ENCODE peak calls at places on chromosomes 13 and 19, in eight cellular contexts. P is body of pancreas, T is adrenal gland, C is nephron progenitor cell, J is pancreas, N is foreskin fibroblast, E is lower lobe of right lung, K is transverse colon. O is an unnamed sample.
A peak's percentile ranks its signal among the peaks of the same experiment; 100 is the strongest.

GRCh38 chr19:5480427-5480836 is 25.2 kb downstream of the ZNRF4 start:
- DNase-seq in C (peak; percentile 53), E (no peak), J (no peak), P (peak; percentile 28), T (peak; percentile 58), N (no peak), K (peak; percentile 26), O (no peak)

GRCh38 chr19:16191216-16191908 is 6.2 kb downstream of the FAM32A start:
- DNase-seq in T (no peak), J (no peak), K (no peak), E (no peak), N (no peak), P (no peak), C (no peak), O (no peak)

GRCh38 chr13:63304497-63304896 is 1888.8 kb upstream of the PCDH20 start:
- DNase-seq in E (no peak), K (no peak), C (no peak), T (no peak), N (no peak), J (no peak), P (no peak), O (no peak)

GRCh38 chr19:8485561-8486371 is 16.7 kb downstream of the PRAM1 start:
- DNase-seq in P (no peak), T (no peak), J (no peak), C (no peak), K (no peak), N (no peak), E (no peak), O (no peak)

GRCh38 chr13:110305949-110306339 is 1.0 kb downstream of the COL4A1 start:
- DNase-seq in J (no peak), C (no peak), N (no peak), E (no peak), K (no peak), P (no peak), T (no peak), O (no peak)

GRCh38 chr19:55383279-55383788 is 758 bp downstream of the TMEM238 start:
- DNase-seq in T (peak; percentile 60), C (no peak), J (no peak), P (no peak), E (no peak), K (peak; percentile 30), N (no peak), O (no peak)

GRCh38 chr13:33963134-33963533 is 145.2 kb downstream of the RFC3 start:
- DNase-seq in T (peak; percentile 62), C (no peak), J (no peak), N (no peak), E (no peak), K (no peak), P (no peak), O (no peak)

GRCh38 chr13:61413572-61413971 is 2.1 kb downstream of the PCDH20 start:
- DNase-seq in J (no peak), N (no peak), K (no peak), C (peak; percentile 47), E (no peak), T (no peak), P (no peak), O (no peak)

GRCh38 chr13:39542361-39542760 is 60.6 kb downstream of the LHFPL6 start:
- DNase-seq in P (no peak), K (no peak), J (no peak), C (no peak), T (no peak), E (no peak), N (no peak), O (no peak)

GRCh38 chr19:5156231-5156986 is 184.2 kb downstream of the PTPRS start:
- DNase-seq in T (no peak), P (no peak), K (no peak), C (no peak), E (no peak), N (peak; percentile 14), J (no peak), O (no peak)

GRCh38 chr19:35461050-35461449 is 13.0 kb downstream of the FFAR2 start:
- DNase-seq in C (no peak), P (no peak), N (no peak), K (no peak), E (no peak), J (no peak), T (no peak), O (no peak)

GRCh38 chr19:47663435-47663910 is 49.7 kb upstream of the EHD2 start:
- DNase-seq in J (no peak), N (peak; percentile 78), T (no peak), C (no peak), P (no peak), K (no peak), E (no peak), O (peak; percentile 89)

GRCh38 chr19:38003427-38004099 is 96.6 kb downstream of the SIPA1L3 start:
- DNase-seq in P (peak; percentile 80), T (peak; percentile 86), K (peak; percentile 54), N (peak; percentile 97), C (peak; percentile 40), J (peak; percentile 63), E (peak; percentile 80), O (peak; percentile 91)

GRCh38 chr19:44356383-44357111 is at the start of gene ZNF112:
- DNase-seq in K (peak; percentile 90), J (peak; percentile 93), P (peak; percentile 94), T (peak; percentile 95), N (peak; percentile 86), E (peak; percentile 91), C (peak; percentile 76), O (peak; percentile 84)

GRCh38 chr13:77521595-77522367 is 13.7 kb upstream of the SCEL start:
- DNase-seq in P (no peak), T (no peak), C (no peak), K (no peak), J (no peak), N (peak; percentile 23), E (peak; percentile 77), O (peak; percentile 80)

GRCh38 chr19:5170329-5170745 is 170.3 kb downstream of the PTPRS start:
- DNase-seq in E (peak; percentile 55), J (no peak), C (peak; percentile 39), T (no peak), K (peak; percentile 37), N (no peak), P (peak; percentile 45), O (no peak)

GRCh38 chr19:47032171-47032811 is 12.7 kb downstream of the NPAS1 start:
- DNase-seq in C (peak; percentile 64), K (peak; percentile 67), E (peak; percentile 67), T (no peak), P (peak; percentile 70), J (peak; percentile 48), N (no peak), O (no peak)

DNA sequence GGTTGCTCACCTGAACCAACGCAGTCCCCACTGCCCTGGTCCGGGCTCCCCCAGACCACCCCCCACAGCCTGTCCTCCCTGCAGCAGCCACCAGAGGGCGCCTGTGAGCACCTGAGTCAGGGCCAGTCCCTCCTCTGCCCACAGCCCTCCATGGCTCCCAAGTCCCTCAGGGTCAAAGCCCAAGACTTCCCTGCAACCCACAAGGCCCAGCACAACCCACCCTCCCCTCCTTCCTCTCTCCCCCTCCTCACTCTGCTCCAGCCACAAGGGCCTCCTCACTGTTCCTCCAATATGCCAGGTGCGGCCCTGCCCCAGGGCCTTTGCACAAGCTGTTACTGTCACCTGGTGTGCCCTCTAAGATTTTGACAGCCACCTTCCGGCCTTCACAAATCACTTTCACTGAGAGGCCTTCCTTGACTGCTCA is 10.9 kb downstream of the GNA15 start:
- DNase-seq in T (no peak), K (peak; percentile 30), P (no peak), J (no peak), N (no peak), E (peak; percentile 77), C (peak; percentile 55), O (no peak)
- TF ChIP-seq CTCF in T (peak; percentile 57), K (peak; percentile 48), P (no peak), J (peak; percentile 35), N (peak; percentile 70), E (peak; percentile 82), C (peak; percentile 44), O (peak; percentile 80)

GRCh38 chr13:107124129-107124718 is 556.3 kb upstream of the ARGLU1 start:
- DNase-seq in T (no peak), E (no peak), C (no peak), P (no peak), J (no peak), K (no peak), N (no peak), O (peak; percentile 3)

GRCh38 chr13:107121793-107122192 is 553.9 kb upstream of the ARGLU1 start:
- DNase-seq in J (no peak), N (no peak), P (no peak), T (no peak), C (no peak), K (no peak), E (no peak), O (no peak)

GRCh38 chr13:107117327-107118012 is 549.5 kb upstream of the ARGLU1 start:
- DNase-seq in E (no peak), J (no peak), P (no peak), N (no peak), T (no peak), C (no peak), K (no peak), O (no peak)

GRCh38 chr13:107124730-107125129 is 556.8 kb upstream of the ARGLU1 start:
- DNase-seq in J (no peak), T (no peak), C (no peak), P (no peak), E (no peak), K (no peak), N (no peak), O (no peak)

GRCh38 chr13:107119989-107120881 is 552.3 kb upstream of the ARGLU1 start:
- DNase-seq in N (no peak), P (no peak), K (no peak), C (no peak), T (no peak), J (no peak), E (no peak), O (peak; percentile 20)
- TF ChIP-seq CTCF in N (no peak), P (no peak), K (no peak), C (no peak), T (no peak), J (no peak), E (no peak), O (no peak)

GRCh38 chr19:40594657-40595077 is 6.5 kb upstream of the LTBP4 start:
- DNase-seq in K (no peak), N (peak; percentile 51), C (no peak), E (no peak), J (no peak), P (no peak), T (no peak), O (no peak)
- TF ChIP-seq CTCF in K (no peak), N (no peak), C (no peak), E (no peak), J (no peak), P (no peak), T (no peak), O (peak; percentile 43)

DNA sequence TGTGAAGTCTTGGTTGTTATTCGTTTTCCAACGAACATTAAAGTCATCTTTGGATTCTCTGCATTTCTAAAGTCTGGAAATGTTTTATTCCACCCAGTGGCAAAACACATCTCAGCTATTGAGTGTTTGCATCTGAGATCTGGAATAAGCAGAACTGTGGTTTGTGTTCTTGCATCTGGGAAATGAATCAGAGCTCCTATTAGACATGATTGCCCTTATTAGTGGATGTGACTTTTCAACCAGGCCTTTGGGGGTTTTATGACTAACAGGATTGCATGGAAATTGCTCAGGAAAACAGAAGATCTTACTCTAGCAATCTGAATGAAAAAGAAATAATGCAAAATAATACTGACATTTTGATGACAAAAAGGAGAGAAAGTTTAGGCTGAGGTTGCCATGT is 488.8 kb downstream of the IRS2 start:
- DNase-seq in T (no peak), P (no peak), K (no peak), E (no peak), N (peak; percentile 89), J (no peak), C (no peak), O (peak; percentile 42)
- TF ChIP-seq CTCF in T (no peak), P (no peak), K (no peak), E (no peak), N (no peak), J (no peak), C (no peak), O (no peak)

GRCh38 chr19:19475845-19476828 is 39.2 kb downstream of the TSSK6 start:
- DNase-seq in T (no peak), P (peak; percentile 21), E (no peak), J (no peak), N (no peak), K (no peak), C (no peak), O (no peak)
- TF ChIP-seq CTCF in T (no peak), P (no peak), E (peak; percentile 35), J (no peak), N (peak; percentile 57), K (no peak), C (no peak), O (peak; percentile 62)

O was measured in foreskin keratinocyte.